ENCODE peak calls at places on chromosomes 6 and 20, in four cellular contexts. One of them, this sample, is unnamed.

GRCh38 chr6:15628499-15629131 is 34.2 kb downstream of the DTNBP1 start:
- DNase-seq in activated CD4-positive, alpha-beta T cell treated with anti-CD3 and anti-CD28 coated beads, Interleukin-2, amount 10 ng/mL, durations not matched to agents 7 days and 5 days: peak; percentile 26
- DNase-seq in foreskin fibroblast: peak; percentile 75
- DNase-seq in heart left ventricle: no peak
- DNase-seq in this sample: no peak

GRCh38 chr6:16999486-17000436 is 102.1 kb upstream of the STMND1 start:
- DNase-seq in activated CD4-positive, alpha-beta T cell treated with anti-CD3 and anti-CD28 coated beads, Interleukin-2, amount 10 ng/mL, durations not matched to agents 7 days and 5 days: no peak
- DNase-seq in foreskin fibroblast: peak; percentile 90
- DNase-seq in heart left ventricle: no peak
- DNase-seq in this sample: no peak

GRCh38 chr6:148565931-148566663 is 180.7 kb upstream of the UST start:
- DNase-seq in activated CD4-positive, alpha-beta T cell treated with anti-CD3 and anti-CD28 coated beads, Interleukin-2, amount 10 ng/mL, durations not matched to agents 7 days and 5 days: no peak
- DNase-seq in foreskin fibroblast: peak; percentile 96
- DNase-seq in heart left ventricle: peak; percentile 48
- DNase-seq in this sample: peak; percentile 88

GRCh38 chr20:37729909-37730308 is 36.1 kb downstream of the CTNNBL1 start:
- DNase-seq in activated CD4-positive, alpha-beta T cell treated with anti-CD3 and anti-CD28 coated beads, Interleukin-2, amount 10 ng/mL, durations not matched to agents 7 days and 5 days: no peak
- DNase-seq in foreskin fibroblast: peak; percentile 55
- DNase-seq in heart left ventricle: no peak
- DNase-seq in this sample: peak; percentile 4

GRCh38 chr20:50153153-50153499 is 397 bp downstream of the PEDS1 start:
- DNase-seq in activated CD4-positive, alpha-beta T cell treated with anti-CD3 and anti-CD28 coated beads, Interleukin-2, amount 10 ng/mL, durations not matched to agents 7 days and 5 days: no peak
- DNase-seq in foreskin fibroblast: peak; percentile 30
- DNase-seq in heart left ventricle: no peak
- DNase-seq in this sample: no peak

GRCh38 chr6:170035896-170036295 is 255.0 kb downstream of the DLL1 start:
- DNase-seq in activated CD4-positive, alpha-beta T cell treated with anti-CD3 and anti-CD28 coated beads, Interleukin-2, amount 10 ng/mL, durations not matched to agents 7 days and 5 days: no peak
- DNase-seq in foreskin fibroblast: no peak
- DNase-seq in heart left ventricle: no peak
- DNase-seq in this sample: no peak

GRCh38 chr6:579339-579738 is 77.6 kb downstream of the HUS1B start:
- DNase-seq in activated CD4-positive, alpha-beta T cell treated with anti-CD3 and anti-CD28 coated beads, Interleukin-2, amount 10 ng/mL, durations not matched to agents 7 days and 5 days: no peak
- DNase-seq in foreskin fibroblast: peak; percentile 67
- DNase-seq in heart left ventricle: no peak
- DNase-seq in this sample: no peak

GRCh38 chr6:86936834-86937218 is 502 bp upstream of the HTR1E start:
- DNase-seq in activated CD4-positive, alpha-beta T cell treated with anti-CD3 and anti-CD28 coated beads, Interleukin-2, amount 10 ng/mL, durations not matched to agents 7 days and 5 days: no peak
- DNase-seq in foreskin fibroblast: no peak
- DNase-seq in heart left ventricle: no peak
- DNase-seq in this sample: no peak

GRCh38 chr6:56495654-56496053 is 147.0 kb downstream of the DST start:
- DNase-seq in activated CD4-positive, alpha-beta T cell treated with anti-CD3 and anti-CD28 coated beads, Interleukin-2, amount 10 ng/mL, durations not matched to agents 7 days and 5 days: no peak
- DNase-seq in foreskin fibroblast: no peak
- DNase-seq in heart left ventricle: no peak
- DNase-seq in this sample: no peak

GRCh38 chr6:10621847-10622246 is 72.6 kb downstream of the C6orf52 start:
- DNase-seq in activated CD4-positive, alpha-beta T cell treated with anti-CD3 and anti-CD28 coated beads, Interleukin-2, amount 10 ng/mL, durations not matched to agents 7 days and 5 days: no peak
- DNase-seq in foreskin fibroblast: no peak
- DNase-seq in heart left ventricle: no peak
- DNase-seq in this sample: no peak

GRCh38 chr20:63314566-63315239 is 21.7 kb downstream of the COL20A1 start:
- DNase-seq in activated CD4-positive, alpha-beta T cell treated with anti-CD3 and anti-CD28 coated beads, Interleukin-2, amount 10 ng/mL, durations not matched to agents 7 days and 5 days: no peak
- DNase-seq in foreskin fibroblast: no peak
- DNase-seq in heart left ventricle: peak; percentile 21
- DNase-seq in this sample: no peak

GRCh38 chr6:149859938-149860337 is 4.2 kb downstream of the LRP11 start:
- DNase-seq in activated CD4-positive, alpha-beta T cell treated with anti-CD3 and anti-CD28 coated beads, Interleukin-2, amount 10 ng/mL, durations not matched to agents 7 days and 5 days: no peak
- DNase-seq in foreskin fibroblast: no peak
- DNase-seq in heart left ventricle: no peak
- DNase-seq in this sample: no peak

GRCh38 chr20:19909696-19910095 is 107.5 kb upstream of the NAA20 start:
- DNase-seq in activated CD4-positive, alpha-beta T cell treated with anti-CD3 and anti-CD28 coated beads, Interleukin-2, amount 10 ng/mL, durations not matched to agents 7 days and 5 days: no peak
- DNase-seq in foreskin fibroblast: no peak
- DNase-seq in heart left ventricle: peak; percentile 90
- DNase-seq in this sample: no peak

GRCh38 chr6:163287626-163288025 is 126.9 kb upstream of the QKI start:
- DNase-seq in activated CD4-positive, alpha-beta T cell treated with anti-CD3 and anti-CD28 coated beads, Interleukin-2, amount 10 ng/mL, durations not matched to agents 7 days and 5 days: no peak
- DNase-seq in foreskin fibroblast: no peak
- DNase-seq in heart left ventricle: no peak
- DNase-seq in this sample: no peak

GRCh38 chr6:17714879-17715860 is 8.4 kb upstream of the NUP153 start:
- DNase-seq in activated CD4-positive, alpha-beta T cell treated with anti-CD3 and anti-CD28 coated beads, Interleukin-2, amount 10 ng/mL, durations not matched to agents 7 days and 5 days: peak; percentile 29
- DNase-seq in foreskin fibroblast: peak; percentile 96
- DNase-seq in heart left ventricle: no peak
- DNase-seq in this sample: peak; percentile 62

GRCh38 chr20:53643031-53643832 is 49.6 kb upstream of the ZNF217 start:
- DNase-seq in activated CD4-positive, alpha-beta T cell treated with anti-CD3 and anti-CD28 coated beads, Interleukin-2, amount 10 ng/mL, durations not matched to agents 7 days and 5 days: peak; percentile 80
- DNase-seq in foreskin fibroblast: peak; percentile 74
- DNase-seq in heart left ventricle: peak; percentile 39
- DNase-seq in this sample: peak; percentile 69

GRCh38 chr20:19460386-19460785 is 247.9 kb downstream of the SLC24A3 start:
- DNase-seq in activated CD4-positive, alpha-beta T cell treated with anti-CD3 and anti-CD28 coated beads, Interleukin-2, amount 10 ng/mL, durations not matched to agents 7 days and 5 days: no peak
- DNase-seq in foreskin fibroblast: peak; percentile 88
- DNase-seq in heart left ventricle: no peak
- DNase-seq in this sample: no peak

GRCh38 chr20:34709836-34710567 is 5.9 kb downstream of the TP53INP2 start:
- DNase-seq in activated CD4-positive, alpha-beta T cell treated with anti-CD3 and anti-CD28 coated beads, Interleukin-2, amount 10 ng/mL, durations not matched to agents 7 days and 5 days: no peak
- DNase-seq in foreskin fibroblast: peak; percentile 80
- DNase-seq in heart left ventricle: peak; percentile 74
- DNase-seq in this sample: no peak